ENCODE peak calls at places on chromosomes 12 and 14, in six cellular contexts. W is A673; F is activated CD4-positive, alpha-beta T cell treated with anti-CD3 and anti-CD28 coated beads, Interleukin-2, amount 50 U/mL, for 4 hours; Q is T-helper 9 cell; X is K562; V is LHCN-M2. R is an unnamed sample.

GRCh38 chr14:41663478-41663845 is 56.8 kb downstream of the LRFN5 start:
- DNase-seq in X (no peak), Q (no peak), F (no peak), V (no peak), W (peak), R (no peak)

GRCh38 chr12:77488041-77488620 is 342.6 kb upstream of the NAV3 start:
- DNase-seq in W (no peak), X (no peak), F (no peak), V (peak), Q (no peak), R (no peak)

GRCh38 chr14:37048666-37049071 is 123.7 kb downstream of the SLC25A21 start:
- DNase-seq in F (no peak), Q (no peak), V (peak), X (no peak), W (no peak), R (no peak)

GRCh38 chr12:116066381-116067230 is 210.9 kb downstream of the MED13L start:
- DNase-seq in W (peak), X (peak), V (peak), Q (peak), F (peak), R (peak)

GRCh38 chr12:60100150-60100549 is 504.3 kb downstream of the SLC16A7 start:
- DNase-seq in V (peak), F (no peak), X (no peak), Q (no peak), W (no peak), R (no peak)

GRCh38 chr12:19205120-19205519 is 75.6 kb downstream of the PLEKHA5 start:
- DNase-seq in Q (no peak), X (no peak), W (no peak), F (no peak), V (no peak), R (no peak)

GRCh38 chr12:69059465-69060457 is 126.8 kb upstream of the CPM start:
- DNase-seq in Q (no peak), V (peak), X (no peak), W (peak), F (no peak), R (no peak)

GRCh38 chr12:95736631-95737030 is 53.9 kb downstream of the NTN4 start:
- DNase-seq in W (no peak), X (no peak), V (peak), Q (no peak), F (no peak), R (no peak)

GRCh38 chr12:120902846-120903381 is 1.2 kb downstream of the SPPL3 start:
- DNase-seq in F (no peak), X (no peak), W (no peak), Q (no peak), V (no peak), R (no peak)

GRCh38 chr14:55347040-55347439 is 64.6 kb downstream of the ATG14 start:
- DNase-seq in Q (no peak), V (no peak), X (no peak), W (no peak), F (no peak), R (no peak)

GRCh38 chr12:82413994-82414393 is 55.7 kb downstream of the METTL25 start:
- DNase-seq in F (no peak), V (peak), Q (no peak), W (no peak), X (no peak), R (no peak)

GRCh38 chr12:132364348-132364902 is 35.0 kb upstream of the GALNT9 start:
- DNase-seq in W (no peak), V (no peak), F (no peak), X (no peak), Q (no peak), R (no peak)

GRCh38 chr12:15996948-15997347 is 85.8 kb downstream of the DERA start:
- DNase-seq in V (no peak), W (no peak), Q (no peak), X (no peak), F (no peak), R (no peak)

GRCh38 chr14:105356927-105357326 is 41.4 kb upstream of the TEX22 start:
- DNase-seq in X (no peak), Q (no peak), F (no peak), V (no peak), W (no peak), R (no peak)

GRCh38 chr12:121990692-121991603 is 30.7 kb upstream of the BCL7A start:
- DNase-seq in Q (no peak), F (no peak), X (no peak), V (peak), W (no peak), R (no peak)

GRCh38 chr12:114263031-114263825 is 142.7 kb downstream of the TBX5 start:
- DNase-seq in V (no peak), F (no peak), W (no peak), X (no peak), Q (no peak), R (no peak)

GRCh38 chr12:66756631-66757030 is 77.8 kb upstream of the GRIP1 start:
- DNase-seq in X (no peak), F (no peak), V (no peak), W (no peak), Q (no peak), R (no peak)

GRCh38 chr12:2212971-2213869 is 160.4 kb downstream of the CACNA1C start:
- DNase-seq in V (no peak), X (no peak), Q (no peak), W (no peak), F (no peak), R (no peak)

GRCh38 chr12:123532808-123533649 is 490 bp downstream of the RILPL1 start:
- DNase-seq in X (peak), V (peak), W (peak), F (no peak), Q (peak), R (peak)

GRCh38 chr14:65333926-65334687 is 78.4 kb upstream of the FUT8 start:
- DNase-seq in F (no peak), Q (no peak), V (no peak), W (no peak), X (no peak), R (no peak)

GRCh38 chr14:55448146-55448614 is 7.8 kb upstream of the TBPL2 start:
- DNase-seq in F (no peak), V (peak), Q (no peak), X (peak), W (peak), R (no peak)

GRCh38 chr12:78240827-78241226 is 410.1 kb downstream of the NAV3 start:
- DNase-seq in V (no peak), Q (no peak), F (no peak), X (no peak), W (peak), R (no peak)

GRCh38 chr12:55996201-55996714 is 818 bp upstream of the SUOX start:
- DNase-seq in W (peak), Q (peak), V (peak), F (peak), X (peak), R (peak)

GRCh38 chr14:93085916-93086315 is 29.8 kb downstream of the ITPK1 start:
- DNase-seq in W (peak), V (no peak), F (no peak), X (peak), Q (no peak), R (no peak)

GRCh38 chr12:3651585-3652424 is 101.1 kb downstream of the CRACR2A start:
- DNase-seq in W (no peak), V (no peak), X (no peak), Q (no peak), F (no peak), R (no peak)

GRCh38 chr12:119679081-119679480 is 11.1 kb downstream of the PRKAB1 start:
- DNase-seq in V (no peak), F (no peak), X (no peak), Q (no peak), W (no peak), R (no peak)

GRCh38 chr12:124506145-124506831 is 61.1 kb downstream of the NCOR2 start:
- DNase-seq in F (no peak), W (peak), Q (no peak), X (peak), V (no peak), R (no peak)